ENCODE peak calls at places on chromosomes 12 and 14, in five cellular contexts. T is H9, X is WTC11, V is type B pancreatic cell, Z is GM12865. J is an unnamed sample.

GRCh38 chr14:90456551-90456950 is 59.7 kb downstream of the CALM1 start:
- DNase-seq in T (no peak), X (no peak), V (peak; percentile 51), Z (no peak), J (no peak)

GRCh38 chr14:104150201-104151027 is 12.0 kb downstream of the KIF26A start:
- DNase-seq in T (peak; percentile 87), X (peak; percentile 71), V (no peak), Z (peak; percentile 12), J (peak; percentile 23)

GRCh38 chr14:23252006-23252405 is 14.3 kb downstream of the RNF212B start:
- DNase-seq in T (peak; percentile 64), X (no peak), V (no peak), Z (no peak), J (no peak)

GRCh38 chr14:102500190-102500661 is 9.3 kb downstream of the ANKRD9 start:
- DNase-seq in T (peak; percentile 32), X (no peak), V (no peak), Z (no peak), J (peak; percentile 47)

GRCh38 chr14:33404964-33405574 is 466.4 kb downstream of the NPAS3 start:
- DNase-seq in T (no peak), X (peak; percentile 22), V (no peak), Z (no peak), J (no peak)

GRCh38 chr12:15688838-15689237 is 100.3 kb downstream of the EPS8 start:
- DNase-seq in T (peak; percentile 38), X (peak; percentile 18), V (no peak), Z (no peak), J (no peak)

GRCh38 chr14:42214981-42215491 is 608.4 kb downstream of the LRFN5 start:
- DNase-seq in T (no peak), X (no peak), V (no peak), Z (no peak), J (peak; percentile 15)

GRCh38 chr12:54033980-54034783 is 1.3 kb downstream of the HOXC5 start:
- DNase-seq in T (no peak), X (no peak), V (no peak), Z (no peak), J (no peak)

DNA sequence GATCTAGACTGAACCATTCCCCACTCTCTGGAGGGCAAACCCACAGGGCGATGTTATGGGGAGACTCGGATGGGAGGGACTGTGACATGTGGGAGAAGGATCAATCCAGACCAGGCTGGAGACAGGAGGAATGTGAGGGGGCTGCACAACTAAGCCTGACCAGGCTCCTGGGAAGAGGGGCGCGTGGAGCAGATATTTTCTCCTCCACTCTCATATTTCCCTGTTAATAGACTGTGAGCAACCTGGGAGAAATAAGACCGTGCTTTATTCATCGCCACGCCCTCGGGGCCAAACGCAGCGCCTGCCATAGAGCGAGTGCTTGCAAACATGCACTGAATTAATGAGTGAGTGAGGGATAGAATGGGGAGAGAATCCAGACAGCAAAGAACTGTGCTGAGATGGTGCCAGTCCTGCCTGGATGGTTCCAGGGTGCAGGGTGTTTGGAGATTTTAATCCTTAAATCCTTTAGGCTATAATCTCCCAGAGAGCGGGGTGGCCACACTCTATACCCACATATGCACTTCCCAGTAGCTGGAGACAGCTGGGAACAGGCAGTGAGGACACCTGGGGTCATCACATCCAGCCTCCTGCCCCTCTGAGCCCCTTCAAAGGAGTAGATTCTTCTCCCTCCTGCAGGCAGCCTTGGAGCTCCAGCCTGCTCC is 13.6 kb upstream of the FAIM2 start:
- DNase-seq in T (no peak), X (no peak), V (no peak), Z (no peak), J (no peak)
- TF ChIP-seq CTCF in T (no peak), X (no peak), V (no peak), Z (no peak), J (no peak)

GRCh38 chr12:124713436-124714082 is 146.1 kb upstream of the NCOR2 start:
- DNase-seq in T (no peak), X (no peak), V (no peak), Z (peak; percentile 91), J (no peak)

GRCh38 chr12:124705545-124706138 is 138.2 kb upstream of the NCOR2 start:
- DNase-seq in T (no peak), X (no peak), V (no peak), Z (no peak), J (no peak)

GRCh38 chr12:124715121-124715990 is 147.9 kb upstream of the NCOR2 start:
- DNase-seq in T (no peak), X (no peak), V (no peak), Z (no peak), J (no peak)

GRCh38 chr12:124713041-124713435 is 145.6 kb upstream of the NCOR2 start:
- DNase-seq in T (no peak), X (no peak), V (no peak), Z (peak; percentile 38), J (no peak)

GRCh38 chr12:124709722-124710656 is 142.6 kb upstream of the NCOR2 start:
- DNase-seq in T (no peak), X (no peak), V (no peak), Z (no peak), J (no peak)
- TF ChIP-seq CTCF in T (peak; percentile 28), X (no peak), V (peak; percentile 38), Z (no peak), J (peak; percentile 40)

GRCh38 chr12:39503445-39503844 is 60.5 kb upstream of the KIF21A start:
- DNase-seq in T (no peak), X (no peak), V (no peak), Z (no peak), J (no peak)
- TF ChIP-seq CTCF in T (peak; percentile 38), X (no peak), V (peak; percentile 31), Z (no peak), J (no peak)

GRCh38 chr12:98645572-98646067 is 530 bp downstream of the APAF1 start:
- DNase-seq in T (no peak), X (peak; percentile 21), V (no peak), Z (no peak), J (no peak)

GRCh38 chr12:98639526-98639925 is 5.1 kb downstream of the IKBIP start:
- DNase-seq in T (no peak), X (no peak), V (no peak), Z (no peak), J (no peak)

GRCh38 chr12:98646165-98646764 is 1.2 kb downstream of the APAF1 start:
- DNase-seq in T (no peak), X (no peak), V (no peak), Z (peak; percentile 12), J (no peak)

GRCh38 chr12:98644712-98645571 is at the start of the genes APAF1 and IKBIP:
- DNase-seq in T (peak; percentile 97), X (peak; percentile 97), V (peak; percentile 98), Z (peak; percentile 97), J (peak; percentile 90)

GRCh38 chr12:98644433-98644711 is 216 bp downstream of the IKBIP start:
- DNase-seq in T (peak; percentile 79), X (peak; percentile 49), V (peak; percentile 79), Z (no peak), J (peak; percentile 14)
- TF ChIP-seq CTCF in T (no peak), X (no peak), V (peak; percentile 43), Z (no peak), J (peak; percentile 2)

GRCh38 chr12:119301367-119301766 is 33.2 kb upstream of the CCDC60 start:
- DNase-seq in T (no peak), X (no peak), V (no peak), Z (no peak), J (no peak)
- TF ChIP-seq CTCF in T (no peak), X (no peak), V (no peak), Z (no peak), J (no peak)

GRCh38 chr14:97354119-97354722 is 557.0 kb downstream of the VRK1 start:
- DNase-seq in T (no peak), X (no peak), V (no peak), Z (no peak), J (no peak)
- TF ChIP-seq CTCF in T (no peak), X (no peak), V (no peak), Z (no peak), J (no peak)

J was measured in AG09319.